ENCODE peak calls at places on chromosomes 2 and 18, in seven cellular contexts. A is stomach, B is spleen, J is breast epithelium, M is ovary, X is heart left ventricle, N is HCT116. O is an unnamed sample.

GRCh38 chr2:76448956-76449355 is 738.2 kb upstream of the GCFC2 start:
- DNase-seq in A (no peak), B (no peak), J (no peak), M (no peak), X (no peak), N (no peak), O (no peak)

GRCh38 chr2:95269036-95269680 is 5.1 kb upstream of the PROM2 start:
- DNase-seq in A (peak), B (peak), J (no peak), M (no peak), X (no peak), N (no peak), O (no peak)

GRCh38 chr2:23385351-23385747 is 370 bp downstream of the KLHL29 start:
- DNase-seq in A (no peak), B (peak), J (no peak), M (no peak), X (peak), N (no peak), O (no peak)

GRCh38 chr2:58967736-58968135 is 726.6 kb upstream of the FANCL start:
- DNase-seq in A (no peak), B (no peak), J (no peak), M (no peak), X (no peak), N (no peak), O (no peak)

GRCh38 chr2:98608962-98609604 is 694 bp downstream of the UNC50 start:
- DNase-seq in A (no peak), B (peak), J (no peak), M (peak), X (no peak), N (no peak), O (no peak)

GRCh38 chr2:30216157-30216556 is 15.2 kb upstream of the LBH start:
- DNase-seq in A (no peak), B (no peak), J (no peak), M (no peak), X (no peak), N (no peak), O (no peak)

GRCh38 chr2:43675646-43676321 is 445 bp downstream of the C1GALT1C1L start:
- DNase-seq in A (no peak), B (no peak), J (no peak), M (no peak), X (no peak), N (no peak), O (no peak)

GRCh38 chr2:101827246-101827645 is 129.7 kb downstream of the MAP4K4 start:
- DNase-seq in A (no peak), B (no peak), J (no peak), M (no peak), X (no peak), N (no peak), O (no peak)

GRCh38 chr2:38666578-38666926 is 638 bp downstream of the GALM start:
- DNase-seq in A (peak), B (no peak), J (no peak), M (no peak), X (no peak), N (no peak), O (peak)

GRCh38 chr2:181779288-181779871 is 99.1 kb upstream of the NEUROD1 start:
- DNase-seq in A (no peak), B (no peak), J (no peak), M (no peak), X (no peak), N (no peak), O (no peak)

GRCh38 chr2:51103205-51103604 is 71.3 kb upstream of the NRXN1 start:
- DNase-seq in A (no peak), B (peak), J (no peak), M (no peak), X (peak), N (peak), O (no peak)

GRCh38 chr2:101080214-101081068 is 70.7 kb downstream of the TBC1D8 start:
- DNase-seq in A (no peak), B (no peak), J (no peak), M (no peak), X (no peak), N (no peak), O (peak)

GRCh38 chr18:32289480-32290075 is 99.7 kb downstream of the MEP1B start:
- DNase-seq in A (peak), B (no peak), J (no peak), M (no peak), X (no peak), N (peak), O (no peak)

GRCh38 chr2:240480834-240481623 is 45.6 kb downstream of the GPC1 start:
- DNase-seq in A (peak), B (peak), J (no peak), M (no peak), X (no peak), N (no peak), O (no peak)

GRCh38 chr2:173851256-173851655 is 113.9 kb downstream of the SP3 start:
- DNase-seq in A (no peak), B (no peak), J (no peak), M (no peak), X (peak), N (no peak), O (no peak)

GRCh38 chr2:9782197-9782719 is 61.0 kb upstream of the TAF1B start:
- DNase-seq in A (no peak), B (no peak), J (peak), M (no peak), X (peak), N (no peak), O (peak)

GRCh38 chr18:11995445-11996189 is 14.3 kb downstream of the IMPA2 start:
- DNase-seq in A (peak), B (peak), J (no peak), M (peak), X (peak), N (peak), O (peak)

GRCh38 chr18:52288403-52289004 is 51.5 kb upstream of the DCC start:
- DNase-seq in A (peak), B (no peak), J (no peak), M (no peak), X (no peak), N (no peak), O (peak)

GRCh38 chr2:107466984-107467383 is 359.7 kb upstream of the RGPD4 start:
- DNase-seq in A (no peak), B (no peak), J (no peak), M (no peak), X (no peak), N (no peak), O (no peak)

GRCh38 chr18:1846640-1847039 is 724.7 kb downstream of the METTL4 start:
- DNase-seq in A (no peak), B (no peak), J (no peak), M (no peak), X (no peak), N (no peak), O (no peak)

GRCh38 chr2:139790807-139791206 is 1010.6 kb upstream of the NXPH2 start:
- DNase-seq in A (no peak), B (no peak), J (no peak), M (no peak), X (no peak), N (peak), O (no peak)

GRCh38 chr2:60118917-60119316 is 434.5 kb downstream of the BCL11A start:
- DNase-seq in A (no peak), B (no peak), J (no peak), M (no peak), X (no peak), N (no peak), O (no peak)

GRCh38 chr2:152175012-152175367 is 573 bp downstream of the STAM2 start:
- DNase-seq in A (no peak), B (no peak), J (no peak), M (no peak), X (no peak), N (no peak), O (no peak)

GRCh38 chr2:201971516-201972228 is 62.0 kb upstream of the FZD7 start:
- DNase-seq in A (no peak), B (no peak), J (no peak), M (no peak), X (no peak), N (no peak), O (no peak)

GRCh38 chr2:189581354-189582139 is 961 bp upstream of the SLC40A1 start:
- DNase-seq in A (peak), B (peak), J (no peak), M (peak), X (peak), N (no peak), O (no peak)

GRCh38 chr2:189584662-189585061 is 4.1 kb upstream of the SLC40A1 start:
- DNase-seq in A (no peak), B (no peak), J (no peak), M (no peak), X (no peak), N (no peak), O (no peak)

GRCh38 chr2:189580267-189580661 is 322 bp downstream of the SLC40A1 start:
- DNase-seq in A (peak), B (peak), J (no peak), M (peak), X (peak), N (no peak), O (peak)

GRCh38 chr2:189580662-189581353 is at the start of gene SLC40A1:
- DNase-seq in A (peak), B (peak), J (peak), M (peak), X (peak), N (no peak), O (peak)

GRCh38 chr2:189582140-189582825 is 1.7 kb upstream of the SLC40A1 start:
- DNase-seq in A (no peak), B (no peak), J (no peak), M (no peak), X (no peak), N (no peak), O (no peak)
- TF ChIP-seq POLR2A in A (no peak), B (no peak), J (no peak), M (no peak), X (no peak), N (no peak), O (no peak)

GRCh38 chr2:170943596-170943995 is 14.5 kb downstream of the GORASP2 start:
- DNase-seq in A (no peak), B (no peak), J (no peak), M (no peak), X (no peak), N (no peak), O (no peak)

GRCh38 chr2:170943041-170943440 is 14.0 kb downstream of the GORASP2 start:
- DNase-seq in A (no peak), B (no peak), J (no peak), M (no peak), X (no peak), N (no peak), O (no peak)

GRCh38 chr2:170940066-170940465 is 11.0 kb downstream of the GORASP2 start:
- DNase-seq in A (no peak), B (no peak), J (no peak), M (no peak), X (no peak), N (no peak), O (no peak)

GRCh38 chr2:170942615-170943014 is 13.6 kb downstream of the GORASP2 start:
- DNase-seq in A (no peak), B (no peak), J (no peak), M (no peak), X (no peak), N (no peak), O (no peak)

DNA sequence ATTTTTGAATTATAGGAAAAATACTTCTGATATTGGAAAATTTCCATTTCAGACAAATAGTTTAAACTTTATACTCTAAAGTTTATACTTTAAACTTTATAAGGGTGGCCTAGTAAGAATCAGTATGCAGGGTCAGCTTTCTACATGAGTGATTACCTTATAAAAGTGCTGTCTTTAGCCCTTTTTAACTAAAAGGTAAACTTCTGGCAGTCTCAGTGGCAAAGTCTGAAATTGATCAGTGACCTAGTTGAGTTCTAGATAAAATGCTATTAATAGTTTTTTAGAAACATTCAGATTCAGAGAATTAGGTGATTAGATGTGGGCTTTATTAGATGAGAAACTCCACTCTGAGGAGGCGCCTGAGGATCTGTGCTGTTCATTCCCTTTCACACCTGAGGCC is 15.5 kb downstream of the GORASP2 start:
- DNase-seq in A (no peak), B (no peak), J (no peak), M (no peak), X (no peak), N (no peak), O (no peak)
- H3K4me3 ChIP-seq in A (no peak), B (no peak), J (no peak), M (no peak), X (no peak), N (no peak), O (no peak)

GRCh38 chr18:43789234-43790000 is 512.1 kb upstream of the SYT4 start:
- DNase-seq in A (no peak), B (no peak), J (no peak), M (no peak), X (no peak), N (no peak), O (no peak)
- TF ChIP-seq CTCF in A (no peak), B (no peak), J (no peak), M (no peak), X (peak), N (no peak), O (no peak)

GRCh38 chr2:71226965-71227560 is at the start of gene PAIP2B:
- DNase-seq in A (peak), B (peak), J (peak), M (peak), X (peak), N (peak), O (peak)
- TF ChIP-seq POLR2A in A (peak), B (peak), J (peak), M (peak), X (peak), N (peak), O (peak)

GRCh38 chr18:47261902-47262301 is 10.4 kb upstream of the SKOR2 start:
- DNase-seq in A (no peak), B (no peak), J (no peak), M (no peak), X (no peak), N (no peak), O (no peak)

GRCh38 chr18:47265197-47265596 is 13.7 kb upstream of the SKOR2 start:
- DNase-seq in A (no peak), B (no peak), J (no peak), M (no peak), X (no peak), N (no peak), O (no peak)

GRCh38 chr18:47262397-47263196 is 11.1 kb upstream of the SKOR2 start:
- DNase-seq in A (no peak), B (no peak), J (no peak), M (no peak), X (no peak), N (no peak), O (no peak)

GRCh38 chr18:47263828-47264314 is 12.4 kb upstream of the SKOR2 start:
- DNase-seq in A (no peak), B (no peak), J (no peak), M (no peak), X (no peak), N (no peak), O (no peak)

DNA sequence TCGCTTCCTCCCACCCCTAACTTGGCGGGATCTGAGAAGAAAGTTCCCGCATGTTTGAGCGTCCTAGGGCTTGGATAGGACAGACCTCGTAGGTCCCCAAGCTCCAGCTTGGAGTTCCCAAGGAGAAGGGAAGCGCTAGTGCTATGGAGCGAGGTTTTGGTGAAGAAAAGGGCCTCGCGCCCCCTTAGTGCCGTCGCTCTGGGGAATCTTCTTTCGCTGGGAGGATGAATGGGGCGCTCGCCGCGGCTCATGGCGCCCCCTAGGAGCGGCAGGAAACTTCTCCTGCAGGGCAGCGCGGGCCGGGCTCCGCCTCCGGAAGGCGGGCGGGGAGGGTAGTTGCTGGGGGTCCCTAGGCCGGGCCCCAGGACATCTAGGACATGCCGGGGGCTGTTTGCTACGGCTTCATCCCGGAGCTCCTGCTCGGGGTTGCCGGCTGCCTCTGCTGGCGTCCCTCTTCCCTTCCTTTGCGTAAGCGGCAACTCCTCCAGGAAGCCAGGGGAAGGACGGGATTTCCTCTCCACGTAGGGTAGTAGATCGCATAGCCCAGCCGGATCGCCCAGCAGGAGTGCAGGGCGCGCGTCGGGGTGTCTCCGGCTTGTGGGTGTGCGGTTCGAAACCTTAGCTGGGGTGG is 11.9 kb upstream of the SKOR2 start:
- DNase-seq in A (no peak), B (peak), J (no peak), M (no peak), X (no peak), N (no peak), O (no peak)
- H3K4me3 ChIP-seq in A (peak), B (no peak), J (no peak), M (no peak), X (peak), N (no peak), O (no peak)

GRCh38 chr2:70537840-70538239 is 15.8 kb downstream of the TGFA start:
- DNase-seq in A (no peak), B (no peak), J (no peak), M (no peak), X (no peak), N (no peak), O (no peak)

GRCh38 chr2:70546376-70546775 is 7.2 kb downstream of the TGFA start:
- DNase-seq in A (no peak), B (no peak), J (no peak), M (no peak), X (no peak), N (no peak), O (no peak)

GRCh38 chr2:70546885-70547284 is 6.7 kb downstream of the TGFA start:
- DNase-seq in A (no peak), B (no peak), J (no peak), M (no peak), X (no peak), N (no peak), O (no peak)

GRCh38 chr2:70536517-70537060 is 17.0 kb downstream of the TGFA start:
- DNase-seq in A (no peak), B (no peak), J (no peak), M (no peak), X (no peak), N (no peak), O (no peak)

GRCh38 chr2:70541481-70542020 is 12.1 kb downstream of the TGFA start:
- DNase-seq in A (no peak), B (no peak), J (no peak), M (no peak), X (no peak), N (no peak), O (no peak)
- TF ChIP-seq CTCF in A (no peak), B (no peak), J (no peak), M (no peak), X (no peak), N (no peak), O (no peak)